ENCODE peak calls at places on chromosomes 2 and 18, in ten cellular contexts. G is heart left ventricle, Q is IMR-90, L is choroid plexus epithelial cell, S is bronchial epithelial cell, F is brain microvascular endothelial cell, X is AG04450, E is transverse colon, B is GM23338, A is upper lobe of right lung. O is an unnamed sample.

GRCh38 chr18:68262697-68263293 is 452.1 kb downstream of the TMX3 start:
- DNase-seq in G (no peak), E (no peak), B (no peak), A (no peak), Q (peak; percentile 83), S (peak; percentile 92), F (peak; percentile 23), L (peak; percentile 80), X (peak; percentile 23), O (peak; percentile 81)

GRCh38 chr18:76687271-76688006 is 134.9 kb upstream of the ZNF236 start:
- DNase-seq in E (no peak), L (peak; percentile 61), A (no peak), B (no peak), G (peak; percentile 39), F (peak; percentile 26), X (no peak), S (peak; percentile 84), Q (peak; percentile 15), O (peak; percentile 61)

GRCh38 chr2:27655155-27655951 is 8.1 kb downstream of the SUPT7L start:
- DNase-seq in F (peak; percentile 81), X (peak; percentile 63), Q (peak; percentile 91), L (peak; percentile 96), E (no peak), S (peak; percentile 81), A (no peak), G (no peak), B (peak; percentile 11), O (no peak)

GRCh38 chr2:100957971-100958653 is 44.0 kb upstream of the RPL31 start:
- DNase-seq in F (no peak), X (peak; percentile 55), S (peak; percentile 64), L (peak; percentile 85), A (no peak), G (peak; percentile 40), Q (peak; percentile 84), B (no peak), E (no peak), O (peak; percentile 93)

GRCh38 chr2:95377216-95377530 is 25.3 kb upstream of the FAHD2A start:
- DNase-seq in S (no peak), A (peak; percentile 51), F (no peak), B (no peak), E (no peak), Q (no peak), X (no peak), G (no peak), L (no peak), O (no peak)

GRCh38 chr2:25086070-25086560 is 44.2 kb downstream of the EFR3B start:
- DNase-seq in A (no peak), L (no peak), G (no peak), Q (no peak), S (no peak), E (no peak), X (no peak), B (no peak), F (no peak), O (no peak)

GRCh38 chr2:68027959-68028358 is 34.8 kb downstream of the C1D start:
- DNase-seq in Q (peak; percentile 25), X (no peak), L (no peak), G (no peak), S (no peak), E (no peak), B (no peak), F (peak; percentile 6), A (no peak), O (peak; percentile 5)

GRCh38 chr2:64942693-64943092 is 46.5 kb upstream of the SLC1A4 start:
- DNase-seq in F (no peak), A (no peak), L (no peak), E (no peak), S (no peak), B (no peak), Q (no peak), G (no peak), X (no peak), O (no peak)

GRCh38 chr2:127197475-127198385 is 22.4 kb downstream of the CYP27C1 start:
- DNase-seq in S (peak; percentile 38), E (peak; percentile 77), X (no peak), B (peak; percentile 83), G (no peak), A (peak; percentile 82), F (peak; percentile 68), L (peak; percentile 75), Q (peak; percentile 50), O (peak; percentile 68)

GRCh38 chr2:38572167-38572566 is 30.6 kb downstream of the HNRNPLL start:
- DNase-seq in S (peak; percentile 70), A (no peak), L (peak; percentile 82), F (peak; percentile 64), B (no peak), G (no peak), X (peak; percentile 34), Q (peak; percentile 89), E (no peak), O (peak; percentile 89)

GRCh38 chr2:127695491-127696472 is 5.5 kb upstream of the SFT2D3 start:
- DNase-seq in A (no peak), X (no peak), F (peak; percentile 34), E (peak; percentile 58), G (peak; percentile 84), L (peak; percentile 50), Q (peak; percentile 40), S (peak; percentile 39), B (peak; percentile 82), O (peak; percentile 61)

GRCh38 chr2:134446431-134447091 is 192.7 kb downstream of the MGAT5 start:
- DNase-seq in L (peak; percentile 25), Q (peak; percentile 47), G (no peak), X (peak; percentile 6), F (no peak), E (no peak), S (peak; percentile 46), A (no peak), B (no peak), O (peak; percentile 85)

GRCh38 chr2:171248205-171248662 is 87.5 kb upstream of the TLK1 start:
- DNase-seq in A (no peak), Q (no peak), L (no peak), S (no peak), B (no peak), E (no peak), X (no peak), G (no peak), F (no peak), O (no peak)

GRCh38 chr2:27638023-27638637 is 9.3 kb downstream of the GPN1 start:
- DNase-seq in L (peak; percentile 63), Q (peak; percentile 94), F (peak; percentile 27), E (no peak), A (no peak), B (no peak), S (peak; percentile 99), X (peak; percentile 45), G (no peak), O (no peak)

GRCh38 chr2:176553685-176554106 is 284.5 kb downstream of the MTX2 start:
- DNase-seq in A (peak; percentile 76), S (peak; percentile 40), L (peak; percentile 54), G (peak; percentile 47), F (peak; percentile 14), Q (peak; percentile 1), E (peak; percentile 68), X (no peak), B (peak; percentile 54), O (peak; percentile 37)
- TF ChIP-seq CTCF in A (no peak), S (no peak), L (no peak), G (no peak), F (peak; percentile 22), Q (no peak), E (no peak), X (no peak), B (no peak), O (no peak)

DNA sequence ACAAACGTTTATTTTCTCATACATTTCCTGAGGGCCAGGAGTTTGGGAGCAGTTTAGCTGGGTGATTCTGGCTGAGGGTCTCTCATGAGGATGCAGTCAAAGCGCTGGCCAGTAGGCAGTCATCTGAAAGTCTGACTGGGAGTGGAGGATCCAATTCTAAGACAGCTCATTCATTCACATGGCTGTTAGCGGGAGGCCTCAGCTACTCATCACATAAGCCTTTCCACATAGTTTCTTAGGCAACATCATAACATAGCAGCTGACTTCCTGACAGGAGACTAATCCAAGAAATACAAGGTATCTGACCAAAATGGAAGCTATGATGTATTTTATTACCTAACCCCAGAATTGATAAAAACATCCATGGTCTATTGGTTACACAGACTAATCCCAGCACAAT is 2.9 kb upstream of the MRPL44 start:
- DNase-seq in F (peak; percentile 94), G (no peak), A (no peak), Q (peak; percentile 94), E (no peak), L (peak; percentile 96), S (peak; percentile 52), X (peak; percentile 60), B (no peak), O (peak; percentile 68)
- H3K4me3 ChIP-seq in F (no peak overlapping the region), G (no peak overlapping the region), A (no peak overlapping the region), Q (no peak overlapping the region), E (no peak overlapping the region), L (no peak overlapping the region), S (no peak overlapping the region), X (no peak overlapping the region), B (no peak overlapping the region), O (no peak overlapping the region)

GRCh38 chr2:233977296-233977837 is 60.2 kb downstream of the TRPM8 start:
- DNase-seq in S (no peak), E (no peak), A (peak; percentile 39), F (no peak), Q (no peak), G (no peak), X (no peak), L (no peak), B (peak; percentile 26), O (no peak)
- TF ChIP-seq CTCF in S (no peak), E (no peak), A (no peak), F (no peak), Q (no peak), G (no peak), X (no peak), L (no peak), B (no peak), O (no peak)

GRCh38 chr2:60516383-60516811 is 37.1 kb downstream of the BCL11A start:
- DNase-seq in G (no peak), A (no peak), X (peak; percentile 75), S (peak; percentile 60), B (no peak), L (peak; percentile 97), E (no peak), Q (peak; percentile 90), F (peak; percentile 90), O (peak; percentile 64)

GRCh38 chr2:60517441-60517840 is 36.0 kb downstream of the BCL11A start:
- DNase-seq in L (peak; percentile 18), A (no peak), Q (peak; percentile 10), X (no peak), S (no peak), B (no peak), G (no peak), F (no peak), E (no peak), O (no peak)

GRCh38 chr2:60515751-60516226 is 37.7 kb downstream of the BCL11A start:
- DNase-seq in L (peak; percentile 95), B (no peak), X (peak; percentile 82), S (peak; percentile 71), A (no peak), E (no peak), F (peak; percentile 93), G (no peak), Q (peak; percentile 94), O (peak; percentile 65)

GRCh38 chr2:60518567-60518966 is 34.9 kb downstream of the BCL11A start:
- DNase-seq in G (no peak), S (no peak), F (no peak), Q (no peak), L (no peak), E (no peak), B (no peak), A (no peak), X (no peak), O (no peak)

DNA sequence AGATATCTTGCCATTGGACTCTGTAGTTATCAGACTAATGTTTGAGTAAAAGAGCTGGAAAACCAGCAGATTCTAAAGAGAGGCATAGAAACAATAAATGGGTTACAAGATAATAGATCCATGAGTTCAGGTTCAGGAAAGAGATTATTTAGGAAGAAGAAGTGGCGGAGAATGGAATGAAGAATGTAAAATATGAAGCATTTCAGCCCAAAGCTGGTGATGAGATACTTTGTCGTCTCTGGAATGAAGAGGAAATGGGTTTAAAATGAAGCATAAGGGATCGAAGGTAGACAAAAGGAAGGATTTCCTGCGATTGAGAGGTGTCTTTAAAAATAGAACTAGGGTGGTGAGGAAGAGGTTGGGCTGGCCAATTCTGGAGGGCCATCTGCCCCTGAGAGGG is 36.6 kb downstream of the BCL11A start:
- DNase-seq in L (no peak), A (no peak), B (no peak), S (no peak), Q (no peak), X (no peak), F (no peak), E (no peak), G (no peak), O (no peak)
- H3K4me3 ChIP-seq in L (peak overlapping the region; percentile 44), A (no peak overlapping the region), B (no peak overlapping the region), S (no peak overlapping the region), Q (no peak overlapping the region), X (no peak overlapping the region), F (no peak overlapping the region), E (no peak overlapping the region), G (no peak overlapping the region), O (no peak overlapping the region)

O was measured in fibroblast of villous mesenchyme.